ENCODE peak calls at places on chromosomes 4 and X, in five cellular contexts. One of them, this sample, is unnamed.

GRCh38 chr4:182880387-182881356 is 36.5 kb downstream of the DCTD start:
- DNase-seq in fibroblast of lung: peak
- DNase-seq in stimulated activated CD8-positive, alpha-beta memory T cell treated with anti-CD3 and anti-CD28 coated beads, Interleukin-4, amount 100 ng/mL, for 4 hours: no peak
- DNase-seq in activated CD4-positive, CD25-positive, alpha-beta regulatory T cell treated with anti-CD3 and anti-CD28 coated beads, Interleukin-2, amount 50 U/mL, for 72 hours: no peak
- DNase-seq in mucosa of descending colon: no peak
- DNase-seq in this sample: peak

GRCh38 chrX:68415289-68415688 is 18.0 kb downstream of the OPHN1 start:
- DNase-seq in fibroblast of lung: peak
- DNase-seq in stimulated activated CD8-positive, alpha-beta memory T cell treated with anti-CD3 and anti-CD28 coated beads, Interleukin-4, amount 100 ng/mL, for 4 hours: no peak
- DNase-seq in activated CD4-positive, CD25-positive, alpha-beta regulatory T cell treated with anti-CD3 and anti-CD28 coated beads, Interleukin-2, amount 50 U/mL, for 72 hours: no peak
- DNase-seq in mucosa of descending colon: no peak
- DNase-seq in this sample: peak

GRCh38 chrX:154812341-154813101 is 7.2 kb upstream of the MPP1 start:
- DNase-seq in fibroblast of lung: no peak
- DNase-seq in stimulated activated CD8-positive, alpha-beta memory T cell treated with anti-CD3 and anti-CD28 coated beads, Interleukin-4, amount 100 ng/mL, for 4 hours: no peak
- DNase-seq in activated CD4-positive, CD25-positive, alpha-beta regulatory T cell treated with anti-CD3 and anti-CD28 coated beads, Interleukin-2, amount 50 U/mL, for 72 hours: no peak
- DNase-seq in mucosa of descending colon: no peak
- DNase-seq in this sample: no peak

GRCh38 chr4:25146076-25146475 is 14.2 kb downstream of the SEPSECS start:
- DNase-seq in fibroblast of lung: no peak
- DNase-seq in stimulated activated CD8-positive, alpha-beta memory T cell treated with anti-CD3 and anti-CD28 coated beads, Interleukin-4, amount 100 ng/mL, for 4 hours: no peak
- DNase-seq in activated CD4-positive, CD25-positive, alpha-beta regulatory T cell treated with anti-CD3 and anti-CD28 coated beads, Interleukin-2, amount 50 U/mL, for 72 hours: no peak
- DNase-seq in mucosa of descending colon: no peak
- DNase-seq in this sample: no peak

GRCh38 chr4:25012671-25013070 is 18.1 kb downstream of the LGI2 start:
- DNase-seq in fibroblast of lung: no peak
- DNase-seq in stimulated activated CD8-positive, alpha-beta memory T cell treated with anti-CD3 and anti-CD28 coated beads, Interleukin-4, amount 100 ng/mL, for 4 hours: no peak
- DNase-seq in activated CD4-positive, CD25-positive, alpha-beta regulatory T cell treated with anti-CD3 and anti-CD28 coated beads, Interleukin-2, amount 50 U/mL, for 72 hours: no peak
- DNase-seq in mucosa of descending colon: no peak
- DNase-seq in this sample: no peak

GRCh38 chr4:100721490-100721889 is 203.7 kb upstream of the EMCN start:
- DNase-seq in fibroblast of lung: no peak
- DNase-seq in stimulated activated CD8-positive, alpha-beta memory T cell treated with anti-CD3 and anti-CD28 coated beads, Interleukin-4, amount 100 ng/mL, for 4 hours: no peak
- DNase-seq in activated CD4-positive, CD25-positive, alpha-beta regulatory T cell treated with anti-CD3 and anti-CD28 coated beads, Interleukin-2, amount 50 U/mL, for 72 hours: no peak
- DNase-seq in mucosa of descending colon: no peak
- DNase-seq in this sample: no peak

GRCh38 chrX:154695913-154696312 is 42.5 kb upstream of the CTAG2 start:
- DNase-seq in fibroblast of lung: no peak
- DNase-seq in stimulated activated CD8-positive, alpha-beta memory T cell treated with anti-CD3 and anti-CD28 coated beads, Interleukin-4, amount 100 ng/mL, for 4 hours: no peak
- DNase-seq in activated CD4-positive, CD25-positive, alpha-beta regulatory T cell treated with anti-CD3 and anti-CD28 coated beads, Interleukin-2, amount 50 U/mL, for 72 hours: no peak
- DNase-seq in mucosa of descending colon: no peak
- DNase-seq in this sample: no peak

GRCh38 chr4:48858130-48858529 is 27.2 kb downstream of the OCIAD1 start:
- DNase-seq in fibroblast of lung: peak
- DNase-seq in stimulated activated CD8-positive, alpha-beta memory T cell treated with anti-CD3 and anti-CD28 coated beads, Interleukin-4, amount 100 ng/mL, for 4 hours: no peak
- DNase-seq in activated CD4-positive, CD25-positive, alpha-beta regulatory T cell treated with anti-CD3 and anti-CD28 coated beads, Interleukin-2, amount 50 U/mL, for 72 hours: no peak
- DNase-seq in mucosa of descending colon: no peak
- DNase-seq in this sample: no peak

GRCh38 chr4:3767569-3768288 is 1.5 kb downstream of the ADRA2C start:
- DNase-seq in fibroblast of lung: peak
- DNase-seq in stimulated activated CD8-positive, alpha-beta memory T cell treated with anti-CD3 and anti-CD28 coated beads, Interleukin-4, amount 100 ng/mL, for 4 hours: no peak
- DNase-seq in activated CD4-positive, CD25-positive, alpha-beta regulatory T cell treated with anti-CD3 and anti-CD28 coated beads, Interleukin-2, amount 50 U/mL, for 72 hours: no peak
- DNase-seq in mucosa of descending colon: peak
- DNase-seq in this sample: no peak